ENCODE peak calls at places on chromosomes 2 and 18, in ten cellular contexts. O is uterus, V is A549, Z is PC-3, J is stomach, M is neural progenitor cell, N is kidney epithelial cell, Y is sigmoid colon, H is astrocyte of the spinal cord, L is cardiac fibroblast. U is an unnamed sample.

GRCh38 chr2:30276455-30276911 is 45.1 kb downstream of the LBH start:
- DNase-seq in Y (no peak), H (no peak), L (no peak), Z (no peak), J (no peak), M (no peak), V (no peak), N (no peak), O (no peak), U (no peak)

GRCh38 chr2:109162999-109163398 is 34.0 kb downstream of the SH3RF3 start:
- DNase-seq in H (peak), O (no peak), L (peak), V (no peak), Z (no peak), J (peak), N (no peak), Y (no peak), M (no peak), U (no peak)

GRCh38 chr2:234620018-234620417 is 123.1 kb upstream of the ARL4C start:
- DNase-seq in M (no peak), L (no peak), N (no peak), Y (no peak), Z (peak), V (no peak), H (no peak), O (no peak), J (no peak), U (no peak)

GRCh38 chr2:30803281-30803680 is 4.0 kb downstream of the CAPN13 start:
- DNase-seq in M (no peak), O (no peak), V (no peak), J (no peak), N (no peak), Z (no peak), Y (no peak), L (no peak), H (no peak), U (no peak)

GRCh38 chr2:178194600-178195389 is 483 bp downstream of the OSBPL6 start:
- DNase-seq in H (peak), Z (peak), N (no peak), J (peak), V (peak), O (peak), L (peak), M (peak), Y (peak), U (peak)

GRCh38 chr2:24830786-24831185 is 37.6 kb downstream of the CENPO start:
- DNase-seq in H (no peak), L (no peak), Y (peak), V (no peak), M (no peak), N (no peak), J (no peak), O (no peak), Z (no peak), U (no peak)

GRCh38 chr2:25936889-25937545 is 45.3 kb downstream of the KIF3C start:
- DNase-seq in V (no peak), Z (no peak), N (no peak), J (no peak), O (no peak), M (no peak), Y (no peak), L (peak), H (peak), U (no peak)

GRCh38 chr2:113005030-113005509 is at the start of gene IL36A:
- DNase-seq in J (no peak), N (no peak), Y (no peak), L (peak), Z (no peak), V (no peak), H (no peak), M (no peak), O (no peak), U (peak)

GRCh38 chr18:46917808-46918600 is 602 bp downstream of the KATNAL2 start:
- DNase-seq in M (peak), Z (peak), N (no peak), H (peak), Y (no peak), L (peak), V (peak), O (peak), J (no peak), U (peak)

GRCh38 chr18:12394428-12394827 is 13.3 kb upstream of the PRELID3A start:
- DNase-seq in Y (peak), L (no peak), M (peak), V (peak), Z (no peak), H (no peak), N (no peak), J (no peak), O (no peak), U (peak)

GRCh38 chr18:25843791-25844190 is 246.6 kb downstream of the SS18 start:
- DNase-seq in M (no peak), Z (no peak), H (no peak), Y (no peak), N (no peak), J (no peak), L (no peak), O (no peak), V (no peak), U (no peak)

GRCh38 chr18:75422341-75422910 is 5.1 kb downstream of the SMIM21 start:
- DNase-seq in N (no peak), O (no peak), Y (no peak), H (peak), M (no peak), Z (no peak), L (peak), J (no peak), V (no peak), U (peak)

GRCh38 chr18:48929951-48930713 is 20.6 kb downstream of the SMAD7 start:
- DNase-seq in Z (no peak), V (peak), J (peak), Y (peak), L (peak), O (no peak), H (peak), N (peak), M (peak), U (no peak)

GRCh38 chr2:131030478-131030971 is 62.7 kb downstream of the FAM168B start:
- DNase-seq in H (no peak), L (no peak), V (no peak), N (no peak), O (no peak), Y (no peak), M (no peak), Z (no peak), J (no peak), U (no peak)

GRCh38 chr2:197210450-197210849 is 100.1 kb downstream of the ANKRD44 start:
- DNase-seq in M (no peak), N (no peak), Y (no peak), O (no peak), H (no peak), J (no peak), Z (no peak), V (no peak), L (no peak), U (no peak)
- H3K4me3 ChIP-seq in M (no peak), N (no peak), Y (no peak), O (no peak), H (no peak), J (no peak), Z (no peak), V (no peak), L (no peak), U (no peak)

GRCh38 chr18:30568333-30568732 is 474.2 kb downstream of the DSC3 start:
- DNase-seq in Y (no peak), Z (no peak), M (no peak), J (no peak), N (no peak), H (no peak), L (no peak), O (no peak), V (no peak), U (no peak)

GRCh38 chr18:30566877-30567276 is 475.7 kb downstream of the DSC3 start:
- DNase-seq in L (no peak), O (no peak), N (no peak), H (no peak), J (no peak), M (no peak), Z (no peak), V (no peak), Y (no peak), U (no peak)

GRCh38 chr18:30572214-30572613 is 470.3 kb downstream of the DSC3 start:
- DNase-seq in H (no peak), N (no peak), Z (peak), V (no peak), O (no peak), J (no peak), Y (no peak), M (no peak), L (no peak), U (no peak)
- TF ChIP-seq CTCF in H (no peak), N (no peak), Z (no peak), V (no peak), O (no peak), J (no peak), Y (no peak), M (no peak), L (no peak), U (no peak)

GRCh38 chr2:170428868-170429267 is 250.9 kb downstream of the MYO3B start:
- DNase-seq in H (no peak), V (no peak), Y (no peak), L (no peak), N (no peak), O (no peak), M (no peak), J (no peak), Z (peak), U (no peak)

GRCh38 chr2:170434900-170435640 is 257.1 kb downstream of the MYO3B start:
- DNase-seq in H (no peak), V (no peak), L (no peak), Z (no peak), N (no peak), Y (no peak), J (no peak), M (no peak), O (no peak), U (no peak)

GRCh38 chr2:170436077-170436943 is 258.4 kb downstream of the MYO3B start:
- DNase-seq in L (no peak), Y (no peak), M (peak), O (no peak), J (no peak), V (no peak), N (no peak), Z (no peak), H (no peak), U (no peak)

DNA sequence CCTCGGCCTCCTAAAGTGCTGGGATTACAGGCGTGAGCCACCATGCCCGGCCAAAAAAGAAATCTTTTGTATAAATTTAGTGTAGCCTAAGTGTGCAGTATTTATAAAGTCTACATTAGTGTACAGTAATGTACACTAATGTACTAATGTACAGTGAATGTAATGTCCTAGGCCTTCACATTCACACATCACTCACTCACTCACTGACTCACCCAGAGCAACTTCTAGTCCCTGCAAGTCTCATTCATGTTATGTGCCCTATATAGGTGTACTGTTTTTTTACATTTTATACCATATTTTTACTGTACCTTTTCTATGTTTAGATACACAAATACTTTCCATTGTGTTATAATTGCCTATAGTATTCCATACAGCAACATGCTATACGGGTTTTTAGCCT is 254.9 kb downstream of the MYO3B start:
- DNase-seq in H (no peak), Y (no peak), Z (peak), V (no peak), J (no peak), N (no peak), M (no peak), O (no peak), L (no peak), U (peak)
- H3K4me3 ChIP-seq in H (no peak), Y (no peak), Z (no peak), V (no peak), J (no peak), N (no peak), M (no peak), O (no peak), L (no peak), U (no peak)

DNA sequence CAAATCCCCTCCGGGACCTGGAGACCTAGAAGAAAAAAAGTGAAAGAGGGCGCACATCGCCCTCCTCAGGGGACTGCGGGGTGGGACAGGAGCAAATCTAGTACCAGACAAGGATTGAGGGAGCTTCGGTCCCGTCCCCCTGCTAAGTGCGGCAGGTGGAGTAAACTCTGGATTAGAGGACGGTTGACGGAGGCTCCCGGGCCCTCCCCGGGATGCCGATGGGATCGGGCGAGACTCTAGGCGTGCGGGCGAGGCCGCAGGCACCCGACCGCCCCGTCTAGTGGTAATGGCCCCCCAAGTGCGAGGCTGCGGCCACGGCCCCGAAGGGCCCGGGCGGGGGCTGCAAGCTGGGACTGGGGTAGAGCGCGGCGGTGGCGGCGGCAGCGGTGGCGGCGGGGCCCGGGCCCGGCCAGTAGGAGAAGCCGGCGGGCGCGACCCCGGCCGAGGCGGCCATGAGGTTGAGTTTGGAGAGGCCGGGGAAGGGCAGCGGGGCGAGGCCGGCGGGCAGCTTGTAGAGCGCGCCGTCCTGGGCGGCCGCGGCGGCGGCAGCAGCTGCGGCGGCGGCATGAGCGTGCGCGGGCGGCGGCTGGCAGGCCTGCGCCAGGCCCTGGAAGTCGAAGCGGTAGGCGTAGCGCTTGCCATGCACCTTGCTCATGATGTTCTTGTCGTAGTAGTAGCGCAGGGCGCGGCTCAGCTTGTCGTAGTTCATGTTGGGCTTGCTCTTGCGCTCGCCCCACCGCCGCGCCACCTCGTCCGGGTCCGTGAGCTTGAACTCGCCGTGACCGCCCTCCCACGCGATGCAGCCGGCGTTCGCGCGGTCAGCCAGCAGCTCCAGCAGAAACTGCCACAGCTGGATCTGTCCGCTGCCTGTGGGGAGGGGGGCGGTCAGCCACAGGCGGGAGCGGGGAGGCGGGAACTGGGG is 3.3 kb downstream of the FEV start:
- DNase-seq in V (peak), H (no peak), Z (no peak), N (no peak), O (peak), J (peak), Y (peak), L (no peak), M (peak), U (peak)
- TF ChIP-seq CTCF in V (peak), H (no peak), Z (no peak), N (no peak), O (no peak), J (no peak), Y (no peak), L (no peak), M (peak), U (no peak)

GRCh38 chr2:144937066-144937465 is 417.1 kb upstream of the ZEB2 start:
- DNase-seq in Y (no peak), Z (no peak), H (no peak), V (no peak), N (no peak), M (no peak), O (no peak), J (no peak), L (no peak), U (no peak)

GRCh38 chr2:144939590-144939989 is 419.7 kb upstream of the ZEB2 start:
- DNase-seq in J (no peak), Y (no peak), M (no peak), O (no peak), N (no peak), Z (no peak), H (no peak), V (no peak), L (no peak), U (no peak)

GRCh38 chr2:144937899-144938298 is 418.0 kb upstream of the ZEB2 start:
- DNase-seq in M (no peak), J (no peak), O (peak), H (peak), Z (no peak), N (no peak), L (peak), V (no peak), Y (no peak), U (no peak)

GRCh38 chr2:144936442-144936841 is 416.5 kb upstream of the ZEB2 start:
- DNase-seq in J (no peak), Y (no peak), H (peak), L (peak), O (peak), M (no peak), N (no peak), Z (no peak), V (no peak), U (no peak)

DNA sequence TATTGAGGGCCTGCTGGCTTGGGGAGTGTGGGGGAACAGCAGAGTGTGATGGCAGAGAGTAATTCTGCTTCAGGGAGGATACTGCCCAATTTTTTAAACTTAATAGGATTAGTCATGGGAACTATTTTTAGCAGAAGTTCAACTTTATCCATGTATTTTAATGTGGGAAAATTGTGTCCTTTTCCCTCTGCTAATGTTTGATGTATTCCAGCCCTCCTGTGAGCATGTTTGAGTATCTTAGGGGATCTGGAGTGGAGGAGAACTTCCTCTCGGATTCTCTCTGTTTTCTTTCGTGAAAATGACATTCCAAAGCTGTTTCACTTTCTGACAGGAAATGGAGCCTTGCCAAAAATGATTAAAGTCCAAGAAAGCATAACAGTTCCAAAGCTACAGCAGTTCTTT is 418.4 kb upstream of the ZEB2 start:
- DNase-seq in H (peak), Z (peak), N (peak), J (no peak), O (no peak), V (peak), M (no peak), Y (no peak), L (peak), U (peak)
- H3K4me3 ChIP-seq in H (no peak), Z (peak), N (no peak), J (no peak), O (no peak), V (no peak), M (no peak), Y (no peak), L (no peak), U (no peak)

DNA sequence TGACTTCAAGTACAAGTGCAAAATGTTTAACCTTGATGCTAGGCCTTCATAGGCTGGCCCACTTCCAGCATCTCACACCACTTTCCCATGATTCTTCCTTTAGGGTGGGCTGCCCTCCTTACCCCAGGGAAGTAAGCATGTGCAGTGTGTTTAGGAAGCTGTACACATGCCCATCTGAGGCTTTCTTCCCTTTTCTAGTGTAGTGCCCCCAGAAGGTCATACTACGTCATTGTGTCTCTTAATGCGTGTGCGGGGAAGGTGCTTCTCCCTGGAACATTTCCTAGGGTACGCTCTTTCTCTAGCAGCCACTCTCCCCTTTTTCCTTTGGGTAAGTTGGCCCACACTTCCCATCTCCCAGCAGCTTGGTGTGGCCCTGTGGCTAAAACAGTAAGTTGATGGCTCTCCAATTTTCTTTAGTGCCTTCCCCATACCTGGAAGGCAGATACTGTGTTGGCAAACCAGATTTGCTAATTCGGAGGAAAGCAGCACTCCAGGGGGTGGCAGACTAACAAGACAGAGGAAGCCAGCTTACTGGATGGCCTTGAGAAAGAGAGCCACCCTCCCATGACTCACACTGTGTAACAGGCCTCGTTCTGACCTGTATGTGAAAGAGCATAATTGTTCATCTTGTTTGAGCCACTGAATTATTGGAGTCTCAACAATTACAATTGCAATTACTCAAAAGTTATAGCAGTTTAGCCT is 1.1 kb upstream of the SULT6B1 start:
- DNase-seq in J (no peak), L (peak), O (no peak), Y (no peak), V (peak), H (peak), N (peak), Z (peak), M (peak), U (peak)
- TF ChIP-seq CTCF in J (no peak), L (no peak), O (no peak), Y (no peak), V (no peak), H (no peak), N (no peak), Z (peak), M (peak), U (peak)

DNA sequence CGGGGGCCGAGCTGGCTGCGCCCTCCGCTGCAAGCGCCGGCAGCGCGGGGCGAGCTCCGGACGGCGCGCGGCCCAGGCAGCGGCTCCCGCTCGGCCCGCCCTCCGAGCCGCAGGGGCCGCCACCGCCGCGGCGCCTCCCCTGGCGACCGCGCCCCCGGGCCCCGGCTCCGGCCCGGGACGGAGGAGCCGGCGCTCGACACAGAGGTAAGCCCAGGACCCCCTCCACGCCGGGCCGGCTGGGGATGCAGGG is 151 bp downstream of the SPATS2L start:
- DNase-seq in V (no peak), N (no peak), Y (no peak), M (no peak), J (no peak), L (no peak), H (no peak), Z (no peak), O (no peak), U (no peak)
- H3K4me3 ChIP-seq in V (peak), N (peak), Y (peak), M (peak), J (peak), L (peak), H (peak), Z (peak), O (peak), U (peak)

U was measured in epithelial cell of esophagus.